ENCODE peak calls at places on chromosomes 13 and 19, in four cellular contexts. M, L, C and I are unnamed samples.
A peak's percentile ranks its signal among the peaks of the same experiment; 100 is the strongest.

GRCh38 chr13:112875627-112876026 is 93.4 kb upstream of the MCF2L start:
- DNase-seq in M (no peak), C (no peak), L (no peak), I (no peak)

GRCh38 chr19:55638864-55639359 is 1.9 kb upstream of the ZNF580 start:
- DNase-seq in C (peak; percentile 37), M (peak; percentile 6), L (no peak), I (no peak)

GRCh38 chr13:29457299-29457698 is 138.2 kb downstream of the SLC7A1 start:
- DNase-seq in L (no peak), C (peak; percentile 92), M (no peak), I (no peak)

GRCh38 chr19:37988758-37989635 is 82.0 kb downstream of the SIPA1L3 start:
- DNase-seq in C (no peak), M (no peak), L (no peak), I (no peak)

GRCh38 chr19:1935484-1936208 is 5.3 kb upstream of the CSNK1G2 start:
- DNase-seq in L (peak; percentile 97), M (no peak), C (peak; percentile 34), I (no peak)

GRCh38 chr13:46934749-46935148 is 37.9 kb upstream of the HTR2A start:
- DNase-seq in L (no peak), C (no peak), M (no peak), I (no peak)

GRCh38 chr19:313169-313987 is 22.2 kb upstream of the PLPP2 start:
- DNase-seq in M (no peak), C (no peak), L (no peak), I (no peak)

GRCh38 chr19:31979362-31979761 is 366.0 kb upstream of the ZNF507 start:
- DNase-seq in C (no peak), M (no peak), L (peak; percentile 13), I (no peak)

GRCh38 chr19:41893899-41894298 is 10.9 kb downstream of the ARHGEF1 start:
- DNase-seq in L (no peak), M (no peak), C (no peak), I (no peak)

GRCh38 chr13:50635504-50635903 is 208.0 kb downstream of the DLEU7 start:
- DNase-seq in C (peak; percentile 71), M (no peak), L (peak; percentile 76), I (no peak)